ENCODE peak calls at places on chromosomes 16 and 17, in seven cellular contexts. H, Z, L, N, W, Q and I are unnamed samples.

GRCh38 chr16:30032083-30032819 is 1.2 kb upstream of the TLCD3B start:
- DNase-seq in H (peak), Z (peak), L (no peak), N (peak), W (peak), Q (peak), I (no peak)

GRCh38 chr16:35188288-35189155 is 1729.1 kb downstream of the TP53TG3F start:
- DNase-seq in H (no peak), Z (no peak), L (no peak), N (no peak), W (no peak), Q (no peak), I (no peak)

GRCh38 chr16:85296859-85297698 is 184.8 kb upstream of the CIBAR2 start:
- DNase-seq in H (peak), Z (no peak), L (peak), N (no peak), W (peak), Q (no peak), I (no peak)

GRCh38 chr16:54288592-54289241 is 2.1 kb upstream of the IRX3 start:
- DNase-seq in H (no peak), Z (no peak), L (no peak), N (no peak), W (no peak), Q (no peak), I (no peak)

GRCh38 chr16:48054881-48055601 is 100.8 kb downstream of the ABCC12 start:
- DNase-seq in H (peak), Z (peak), L (peak), N (peak), W (no peak), Q (peak), I (no peak)

GRCh38 chr17:63438092-63439051 is 7.7 kb downstream of the CYB561 start:
- DNase-seq in H (no peak), Z (no peak), L (no peak), N (no peak), W (no peak), Q (no peak), I (no peak)

GRCh38 chr16:50625374-50625773 is 55.7 kb downstream of the SNX20 start:
- DNase-seq in H (no peak), Z (no peak), L (no peak), N (no peak), W (no peak), Q (no peak), I (no peak)

GRCh38 chr16:31332544-31332943 is 22.4 kb upstream of the ITGAX start:
- DNase-seq in H (no peak), Z (no peak), L (no peak), N (no peak), W (no peak), Q (no peak), I (no peak)

GRCh38 chr17:35947156-35947585 is 3.7 kb upstream of the LYZL6 start:
- DNase-seq in H (peak), Z (peak), L (peak), N (peak), W (peak), Q (no peak), I (no peak)

GRCh38 chr17:18932360-18933055 is 19.5 kb upstream of the SLC5A10 start:
- DNase-seq in H (no peak), Z (no peak), L (no peak), N (no peak), W (no peak), Q (no peak), I (no peak)